ENCODE peak calls at places on chromosomes 7 and 10, in six cellular contexts. T is stimulated activated CD4-positive, alpha-beta T cell treated with anti-CD3 and anti-CD28 coated beads, Interleukin-2, amount 100 ng/mL, for 48 hours; U is A549; W is activated naive CD8-positive, alpha-beta T cell treated with anti-CD3 and anti-CD28 coated beads for 36 hours; P is HEK293T; E is stimulated activated naive B cell treated with anti-CD40 and anti-IgM and Interleukin-4, amounts not matched to agents 10 μg/mL and 1 μg/mL and 100 μg/mL, for 72 hours. Y is an unnamed sample.

GRCh38 chr10:110544958-110545537 is 22.4 kb upstream of the SMC3 start:
- DNase-seq in W (no peak), T (no peak), E (no peak), P (no peak), U (no peak), Y (no peak)

GRCh38 chr10:127386606-127387327 is 162.3 kb upstream of the NPS start:
- DNase-seq in P (no peak), T (no peak), W (no peak), U (no peak), E (no peak), Y (no peak)

GRCh38 chr7:36045275-36045674 is 107.8 kb upstream of the EEPD1 start:
- DNase-seq in W (no peak), E (no peak), P (no peak), T (no peak), U (no peak), Y (no peak)

GRCh38 chr7:23544913-23545354 is 13.2 kb upstream of the TRA2A start:
- DNase-seq in U (no peak), E (peak), P (no peak), T (no peak), W (no peak), Y (peak)

GRCh38 chr7:133702903-133703302 is 424.2 kb upstream of the LRGUK start:
- DNase-seq in E (no peak), T (no peak), P (no peak), W (no peak), U (no peak), Y (no peak)

GRCh38 chr10:119651514-119652327 is 541 bp downstream of the BAG3 start:
- DNase-seq in W (peak), P (peak), T (no peak), U (no peak), E (peak), Y (peak)

GRCh38 chr10:100634034-100634433 is 98.3 kb downstream of the HIF1AN start:
- DNase-seq in U (no peak), E (no peak), P (no peak), T (no peak), W (no peak), Y (no peak)

GRCh38 chr7:816751-817671 is 15.3 kb upstream of the SUN1 start:
- DNase-seq in P (peak), T (peak), U (peak), E (peak), W (peak), Y (peak)

GRCh38 chr10:25704622-25705021 is 229.4 kb upstream of the MYO3A start:
- DNase-seq in U (no peak), P (no peak), T (no peak), E (no peak), W (no peak), Y (no peak)

GRCh38 chr7:143848192-143848591 is 53.8 kb downstream of the TCAF1 start:
- DNase-seq in W (no peak), E (no peak), T (no peak), U (no peak), P (no peak), Y (no peak)

GRCh38 chr10:98420786-98421185 is 5.8 kb upstream of the PYROXD2 start:
- DNase-seq in W (no peak), U (no peak), T (no peak), E (peak), P (no peak), Y (no peak)

GRCh38 chr10:50788951-50789904 is 49.5 kb downstream of the ASAH2B start:
- DNase-seq in T (no peak), W (no peak), E (no peak), P (peak), U (peak), Y (peak)

GRCh38 chr10:72753760-72754231 is 61.9 kb downstream of the MCU start:
- DNase-seq in U (no peak), E (no peak), T (no peak), W (no peak), P (no peak), Y (no peak)

GRCh38 chr7:106767073-106767472 is 98.0 kb upstream of the PIK3CG start:
- DNase-seq in U (no peak), P (no peak), E (no peak), W (no peak), T (no peak), Y (no peak)

GRCh38 chr10:31261502-31262311 is 57.3 kb upstream of the ZEB1 start:
- DNase-seq in U (no peak), E (no peak), T (no peak), P (no peak), W (no peak), Y (no peak)

GRCh38 chr10:31350891-31351290 is 31.9 kb downstream of the ZEB1 start:
- DNase-seq in U (no peak), T (no peak), P (no peak), W (no peak), E (no peak), Y (no peak)

GRCh38 chr10:101557541-101557940 is 30.5 kb downstream of the POLL start:
- DNase-seq in T (no peak), P (no peak), W (no peak), U (no peak), E (no peak), Y (no peak)

GRCh38 chr10:108452483-108453060 is 1288.1 kb upstream of the SORCS1 start:
- DNase-seq in E (no peak), T (no peak), U (no peak), W (no peak), P (no peak), Y (no peak)

GRCh38 chr7:5780801-5781496 is 514 bp downstream of the RNF216 start:
- DNase-seq in T (peak), U (no peak), P (no peak), W (peak), E (peak), Y (peak)

GRCh38 chr7:54917613-54918406 is 101.0 kb upstream of the EGFR start:
- DNase-seq in E (no peak), T (no peak), U (no peak), P (no peak), W (no peak), Y (no peak)

GRCh38 chr7:80361948-80362347 is 149.9 kb downstream of the GNAT3 start:
- DNase-seq in P (no peak), E (no peak), U (no peak), W (no peak), T (no peak), Y (no peak)

GRCh38 chr10:71963351-71963755 is 842 bp upstream of the CHST3 start:
- DNase-seq in E (no peak), T (no peak), W (no peak), U (no peak), P (no peak), Y (no peak)

GRCh38 chr7:831596-832291 is 532 bp upstream of the SUN1 start:
- DNase-seq in W (peak), U (peak), T (no peak), P (peak), E (no peak), Y (peak)

GRCh38 chr7:5001003-5001402 is 42.0 kb upstream of the MMD2 start:
- DNase-seq in P (no peak), T (no peak), U (no peak), E (no peak), W (no peak), Y (no peak)

GRCh38 chr7:7114575-7115291 is 67.6 kb upstream of the C1GALT1 start:
- DNase-seq in T (no peak), W (no peak), E (no peak), P (no peak), U (no peak), Y (peak)

GRCh38 chr10:122331615-122332446 is 42.7 kb upstream of the PLEKHA1 start:
- DNase-seq in E (no peak), U (peak), P (no peak), T (no peak), W (no peak), Y (peak)

GRCh38 chr7:92448185-92448747 is 984 bp downstream of the GATAD1 start:
- DNase-seq in W (peak), P (peak), U (peak), T (peak), E (peak), Y (peak)

GRCh38 chr7:140342732-140343514 is 55.4 kb downstream of the SLC37A3 start:
- DNase-seq in U (peak), E (no peak), W (no peak), T (no peak), P (peak), Y (peak)